ENCODE peak calls at places on chromosome 6, in seven cellular contexts. N, M, D, J, A, K and R are unnamed samples.
A peak's percentile ranks its signal among the peaks of the same experiment; 100 is the strongest.

GRCh38 chr6:15781890-15782289 is 119.1 kb upstream of the DTNBP1 start:
- DNase-seq in N (no peak), M (no peak), D (no peak), J (no peak), A (no peak), K (no peak), R (no peak)

GRCh38 chr6:155317186-155317585 is 2.9 kb upstream of the TFB1M start:
- DNase-seq in N (peak; percentile 10), M (no peak), D (no peak), J (peak; percentile 14), A (no peak), K (no peak), R (no peak)

GRCh38 chr6:6803180-6803978 is 214.9 kb downstream of the LY86 start:
- DNase-seq in N (no peak), M (no peak), D (no peak), J (no peak), A (no peak), K (no peak), R (no peak)

GRCh38 chr6:137271245-137272183 is 52.3 kb upstream of the IFNGR1 start:
- DNase-seq in N (peak; percentile 63), M (no peak), D (peak; percentile 49), J (peak; percentile 76), A (peak; percentile 34), K (peak; percentile 18), R (no peak)

GRCh38 chr6:24273471-24273870 is 84.4 kb downstream of the DCDC2 start:
- DNase-seq in N (peak; percentile 17), M (no peak), D (no peak), J (no peak), A (no peak), K (no peak), R (no peak)

GRCh38 chr6:115159733-115160132 is 816.9 kb upstream of the HS3ST5 start:
- DNase-seq in N (no peak), M (no peak), D (no peak), J (no peak), A (no peak), K (no peak), R (no peak)

GRCh38 chr6:18155864-18156396 is 708 bp downstream of the KDM1B start:
- DNase-seq in N (peak; percentile 27), M (no peak), D (peak; percentile 65), J (no peak), A (peak; percentile 61), K (no peak), R (peak; percentile 62)

GRCh38 chr6:150177260-150178246 is 34.7 kb downstream of the PPP1R14C start:
- DNase-seq in N (peak; percentile 9), M (no peak), D (no peak), J (no peak), A (no peak), K (no peak), R (no peak)

GRCh38 chr6:121436966-121437756 is 1.7 kb downstream of the GJA1 start:
- DNase-seq in N (peak; percentile 40), M (no peak), D (peak; percentile 56), J (peak; percentile 72), A (no peak), K (no peak), R (no peak)

GRCh38 chr6:157596461-157596860 is 215.5 kb downstream of the ZDHHC14 start:
- DNase-seq in N (no peak), M (no peak), D (no peak), J (no peak), A (no peak), K (no peak), R (no peak)

GRCh38 chr6:55913213-55914195 is 38.1 kb upstream of the BMP5 start:
- DNase-seq in N (peak; percentile 17), M (no peak), D (no peak), J (peak; percentile 63), A (no peak), K (no peak), R (no peak)

GRCh38 chr6:152461556-152461955 is 175.6 kb downstream of the SYNE1 start:
- DNase-seq in N (peak; percentile 35), M (no peak), D (no peak), J (no peak), A (no peak), K (no peak), R (no peak)

GRCh38 chr6:107154131-107154906 is 39.0 kb upstream of the BEND3 start:
- DNase-seq in N (no peak), M (no peak), D (no peak), J (no peak), A (peak; percentile 95), K (no peak), R (no peak)

GRCh38 chr6:107344981-107345380 is 114.4 kb downstream of the PDSS2 start:
- DNase-seq in N (no peak), M (no peak), D (no peak), J (no peak), A (no peak), K (no peak), R (no peak)

GRCh38 chr6:26553264-26553738 is 15.1 kb downstream of the HMGN4 start:
- DNase-seq in N (peak; percentile 75), M (peak; percentile 66), D (no peak), J (peak; percentile 88), A (peak; percentile 63), K (peak; percentile 75), R (peak; percentile 21)

GRCh38 chr6:16248271-16248670 is 9.9 kb downstream of the GMPR start:
- DNase-seq in N (no peak), M (no peak), D (no peak), J (no peak), A (no peak), K (no peak), R (no peak)

GRCh38 chr6:106910999-106911949 is 63.3 kb downstream of the CD24 start:
- DNase-seq in N (no peak), M (no peak), D (no peak), J (no peak), A (peak; percentile 61), K (no peak), R (no peak)

GRCh38 chr6:44667668-44668390 is 280.3 kb downstream of the CDC5L start:
- DNase-seq in N (no peak), M (no peak), D (peak; percentile 58), J (no peak), A (no peak), K (peak; percentile 2), R (no peak)